ENCODE peak calls at places on chromosomes 6 and 20, in six cellular contexts. F is HCT116, S is SK-N-SH, X is neural progenitor cell, H is PC-3, U is MM.1S. P is an unnamed sample.

GRCh38 chr20:17888044-17888443 is 80.5 kb downstream of the SNX5 start:
- DNase-seq in F (peak; percentile 32), S (no peak), X (no peak), H (peak; percentile 94), U (no peak), P (peak; percentile 26)

GRCh38 chr6:170063431-170063830 is 227.4 kb downstream of the DLL1 start:
- DNase-seq in F (no peak), S (no peak), X (no peak), H (no peak), U (no peak), P (no peak)

GRCh38 chr20:37948956-37949355 is 46.0 kb downstream of the VSTM2L start:
- DNase-seq in F (no peak), S (no peak), X (no peak), H (no peak), U (no peak), P (no peak)

GRCh38 chr6:91298543-91299145 is 711.8 kb upstream of the MAP3K7 start:
- DNase-seq in F (no peak), S (no peak), X (peak; percentile 50), H (no peak), U (no peak), P (no peak)

GRCh38 chr6:134041093-134041492 is 11.3 kb downstream of the SLC2A12 start:
- DNase-seq in F (peak; percentile 35), S (no peak), X (no peak), H (peak; percentile 68), U (no peak), P (peak; percentile 73)

GRCh38 chr20:58511364-58511763 is 3.8 kb downstream of the APCDD1L start:
- DNase-seq in F (no peak), S (peak; percentile 48), X (no peak), H (no peak), U (no peak), P (peak; percentile 76)

GRCh38 chr6:161349886-161350285 is 76.0 kb upstream of the AGPAT4 start:
- DNase-seq in F (no peak), S (no peak), X (no peak), H (no peak), U (no peak), P (no peak)

GRCh38 chr6:14635195-14635594 is 517.6 kb downstream of the CD83 start:
- DNase-seq in F (no peak), S (no peak), X (no peak), H (no peak), U (peak; percentile 61), P (no peak)

GRCh38 chr20:14963262-14963663 is 625.9 kb upstream of the FLRT3 start:
- DNase-seq in F (peak; percentile 26), S (no peak), X (peak; percentile 29), H (peak; percentile 94), U (no peak), P (peak; percentile 87)

GRCh38 chr20:32244150-32244823 is 33.2 kb upstream of the KIF3B start:
- DNase-seq in F (no peak), S (no peak), X (no peak), H (no peak), U (no peak), P (peak; percentile 26)

GRCh38 chr6:107807186-107807585 is 16.9 kb downstream of the SCML4 start:
- DNase-seq in F (no peak), S (no peak), X (peak; percentile 33), H (no peak), U (no peak), P (no peak)

GRCh38 chr6:90583179-90583578 is 3.7 kb downstream of the MAP3K7 start:
- DNase-seq in F (no peak), S (no peak), X (no peak), H (no peak), U (no peak), P (peak; percentile 37)

GRCh38 chr20:4412216-4412615 is 309.5 kb upstream of the PRND start:
- DNase-seq in F (no peak), S (no peak), X (no peak), H (peak; percentile 63), U (no peak), P (no peak)

GRCh38 chr6:10278786-10279185 is 136.1 kb downstream of the TFAP2A start:
- DNase-seq in F (no peak), S (no peak), X (no peak), H (no peak), U (no peak), P (no peak)

GRCh38 chr20:64102647-64103354 is 4.6 kb downstream of the NPBWR2 start:
- DNase-seq in F (no peak), S (no peak), X (peak; percentile 84), H (no peak), U (no peak), P (no peak)

GRCh38 chr6:54718541-54719023 is 128.0 kb upstream of the FAM83B start:
- DNase-seq in F (no peak), S (no peak), X (peak; percentile 18), H (peak; percentile 32), U (no peak), P (no peak)

GRCh38 chr6:123127807-123128206 is 131.8 kb downstream of the CLVS2 start:
- DNase-seq in F (no peak), S (no peak), X (no peak), H (peak; percentile 10), U (no peak), P (no peak)
- H3K9ac ChIP-seq in F (no peak overlapping the region), S (no peak overlapping the region), X (no peak overlapping the region), H (no peak overlapping the region), U (no peak overlapping the region), P (no peak overlapping the region)

GRCh38 chr20:33908868-33909267 is 84.8 kb upstream of the RALY start:
- DNase-seq in F (no peak), S (no peak), X (no peak), H (no peak), U (no peak), P (no peak)
- TF ChIP-seq EZH2phosphoT487 in F (no peak), S (no peak), X (no peak), H (no peak), U (no peak), P (no peak)

GRCh38 chr6:5671162-5671561 is 335.6 kb downstream of the NRN1 start:
- DNase-seq in F (no peak), S (no peak), X (no peak), H (no peak), U (no peak), P (peak; percentile 69)
- H3K9ac ChIP-seq in F (no peak overlapping the region), S (no peak overlapping the region), X (no peak overlapping the region), H (no peak overlapping the region), U (no peak overlapping the region), P (peak overlapping the region; percentile 70)

GRCh38 chr6:3090013-3090412 is 21.7 kb downstream of the RIPK1 start:
- DNase-seq in F (no peak), S (peak; percentile 42), X (no peak), H (no peak), U (no peak), P (peak; percentile 19)
- TF ChIP-seq EZH2phosphoT487 in F (no peak), S (no peak), X (no peak), H (no peak), U (no peak), P (no peak)

DNA sequence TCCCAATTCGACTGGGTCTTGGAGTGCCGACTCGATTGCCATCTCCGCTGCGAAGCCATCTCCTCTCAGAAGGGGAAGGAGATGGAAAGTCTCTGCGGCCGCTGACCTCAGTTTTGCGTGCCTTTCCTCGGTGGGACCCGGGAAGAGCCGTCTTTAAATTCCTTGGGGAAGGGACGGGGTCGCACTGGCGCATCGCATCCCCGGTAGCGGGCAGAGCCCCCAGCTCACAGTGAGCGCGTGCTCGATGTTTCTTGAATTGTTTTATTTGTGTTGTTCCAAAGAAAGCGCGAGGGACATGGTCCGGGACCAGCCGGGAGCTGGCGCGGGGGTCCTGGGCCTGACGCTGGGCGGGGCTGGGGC is 254 bp upstream of the TIAM2 start:
- DNase-seq in F (no peak), S (no peak), X (no peak), H (no peak), U (no peak), P (no peak)
- H3K9ac ChIP-seq in F (no peak overlapping the region), S (no peak overlapping the region), X (no peak overlapping the region), H (no peak overlapping the region), U (no peak overlapping the region), P (no peak overlapping the region)

DNA sequence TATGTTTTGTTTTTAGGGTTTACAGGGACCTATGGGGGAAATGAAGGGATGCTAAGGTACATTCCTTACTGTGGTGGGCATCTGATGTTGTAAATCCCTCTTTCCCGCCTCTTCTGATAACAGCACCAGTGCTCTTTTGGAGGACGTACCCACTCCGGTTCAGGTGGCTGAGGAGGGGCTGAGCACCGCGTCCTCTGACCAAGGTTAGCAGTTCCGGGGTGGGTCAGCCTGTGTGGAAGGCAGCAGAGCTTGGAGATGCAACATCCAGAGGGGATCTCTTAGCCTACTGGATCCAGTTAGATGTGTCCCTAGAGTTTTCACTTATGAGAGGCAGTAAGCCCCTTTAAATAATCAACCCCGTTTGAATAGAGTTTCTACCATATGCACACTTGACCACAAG is 135.3 kb upstream of the KCNG1 start:
- DNase-seq in F (no peak), S (no peak), X (no peak), H (no peak), U (no peak), P (no peak)
- TF ChIP-seq EZH2phosphoT487 in F (no peak), S (no peak), X (no peak), H (no peak), U (no peak), P (no peak)

DNA sequence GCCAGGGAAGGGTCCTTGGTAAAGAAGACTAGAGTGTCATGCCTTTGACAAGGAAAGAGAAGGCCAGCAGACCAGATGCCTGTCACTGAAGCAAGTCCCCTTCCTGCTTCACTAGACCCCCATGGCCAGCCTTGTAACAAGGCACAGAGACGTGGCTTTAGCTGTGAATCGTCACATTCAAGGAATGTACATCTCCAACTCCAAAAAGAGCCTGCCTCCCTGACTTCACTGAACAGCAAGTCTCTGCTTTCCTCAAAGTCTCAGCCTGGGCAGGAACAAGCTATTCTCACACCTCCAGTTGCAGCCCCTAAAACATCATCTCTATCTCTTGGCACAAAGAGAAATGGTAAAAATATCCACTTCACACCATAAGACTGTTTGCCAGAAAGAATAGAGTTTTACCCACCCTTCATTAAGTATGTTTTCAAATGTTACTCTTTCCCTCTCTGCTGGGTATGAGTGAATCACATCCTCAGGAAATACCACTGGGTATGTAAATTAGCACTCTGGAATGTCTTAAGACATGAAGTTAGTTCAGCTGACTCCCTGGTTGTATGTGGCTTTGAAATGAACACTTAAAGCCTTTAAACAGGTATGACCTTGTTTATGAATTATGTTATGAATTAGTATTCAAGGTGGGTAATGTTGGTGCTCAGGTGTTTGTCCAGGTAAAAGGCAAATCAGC is 46.4 kb upstream of the NT5E start:
- DNase-seq in F (no peak), S (no peak), X (no peak), H (peak; percentile 77), U (peak; percentile 14), P (peak; percentile 91)
- H3K9ac ChIP-seq in F (peak overlapping the region; percentile 36), S (peak overlapping the region; percentile 80), X (no peak overlapping the region), H (peak overlapping the region; percentile 67), U (no peak overlapping the region), P (peak overlapping the region; percentile 74)

DNA sequence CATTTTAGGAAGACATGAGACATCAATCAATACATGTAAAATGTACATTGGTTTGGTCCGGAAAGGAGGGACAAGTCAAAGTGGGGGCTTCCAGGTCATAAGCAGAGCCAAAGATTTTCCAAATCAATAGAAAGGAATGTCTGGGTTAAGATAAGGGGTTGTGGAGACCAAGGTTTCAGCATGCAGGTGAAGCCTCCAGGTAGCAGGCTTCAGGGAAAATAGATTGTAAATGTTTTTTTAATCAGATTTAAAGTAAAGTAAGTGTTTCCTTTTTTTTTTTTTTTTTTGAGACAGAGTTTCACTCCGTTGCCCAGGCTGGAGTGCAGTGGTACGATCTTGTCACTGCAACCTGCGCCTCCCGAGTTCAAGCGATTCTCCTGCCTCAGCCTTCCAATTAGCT is 16.8 kb upstream of the SERPINB9 start:
- DNase-seq in F (no peak), S (no peak), X (no peak), H (no peak), U (no peak), P (no peak)
- TF ChIP-seq EZH2phosphoT487 in F (no peak), S (no peak), X (no peak), H (no peak), U (no peak), P (no peak)

P was measured in GM23248.